ENCODE peak calls at places on chromosomes 12 and 14, in ten cellular contexts. One of them, this sample, is unnamed.

GRCh38 chr14:92460541-92460915 is 53.1 kb upstream of the RIN3 start:
- DNase-seq in C1 segment of cervical spinal cord: no peak
- DNase-seq in ELF-1: no peak
- DNase-seq in ureter: no peak
- DNase-seq in stimulated activated naive CD8-positive, alpha-beta T cell treated with anti-CD3 and anti-CD28 coated beads, Interleukin-15, amount 100 ng/mL, for 72 hours: no peak
- DNase-seq in HCEC 1CT: no peak
- DNase-seq in NCI-H2171 treated with DMSO at 0.1 percent for 48 hours: no peak
- DNase-seq in GOT3: no peak
- DNase-seq in colonic mucosa: no peak
- DNase-seq in GM10248: no peak
- DNase-seq in this sample: no peak

GRCh38 chr12:97960741-97961608 is 498.4 kb downstream of the RMST start:
- DNase-seq in NCI-H2171 treated with DMSO at 0.1 percent for 48 hours: peak; percentile 13
- DNase-seq in C1 segment of cervical spinal cord: no peak
- DNase-seq in GM10248: peak; percentile 20
- DNase-seq in ELF-1: peak; percentile 61
- DNase-seq in GOT3: no peak
- DNase-seq in HCEC 1CT: no peak
- DNase-seq in stimulated activated naive CD8-positive, alpha-beta T cell treated with anti-CD3 and anti-CD28 coated beads, Interleukin-15, amount 100 ng/mL, for 72 hours: no peak
- DNase-seq in colonic mucosa: peak; percentile 21
- DNase-seq in ureter: no peak
- DNase-seq in this sample: peak; percentile 57

GRCh38 chr14:99574099-99574880 is 29.7 kb downstream of the CCDC85C start:
- DNase-seq in NCI-H2171 treated with DMSO at 0.1 percent for 48 hours: peak; percentile 60
- DNase-seq in C1 segment of cervical spinal cord: no peak
- DNase-seq in colonic mucosa: peak; percentile 81
- DNase-seq in stimulated activated naive CD8-positive, alpha-beta T cell treated with anti-CD3 and anti-CD28 coated beads, Interleukin-15, amount 100 ng/mL, for 72 hours: no peak
- DNase-seq in ureter: peak; percentile 78
- DNase-seq in ELF-1: peak; percentile 95
- DNase-seq in GM10248: no peak
- DNase-seq in GOT3: no peak
- DNase-seq in HCEC 1CT: no peak
- DNase-seq in this sample: peak; percentile 56

GRCh38 chr12:88529531-88530488 is 50.5 kb downstream of the KITLG start:
- DNase-seq in colonic mucosa: peak; percentile 33
- DNase-seq in ELF-1: peak; percentile 4
- DNase-seq in C1 segment of cervical spinal cord: no peak
- DNase-seq in GOT3: no peak
- DNase-seq in GM10248: no peak
- DNase-seq in HCEC 1CT: no peak
- DNase-seq in NCI-H2171 treated with DMSO at 0.1 percent for 48 hours: no peak
- DNase-seq in ureter: no peak
- DNase-seq in stimulated activated naive CD8-positive, alpha-beta T cell treated with anti-CD3 and anti-CD28 coated beads, Interleukin-15, amount 100 ng/mL, for 72 hours: no peak
- DNase-seq in this sample: no peak

GRCh38 chr14:64504310-64504896 is at the start of gene ZBTB1:
- DNase-seq in stimulated activated naive CD8-positive, alpha-beta T cell treated with anti-CD3 and anti-CD28 coated beads, Interleukin-15, amount 100 ng/mL, for 72 hours: peak; percentile 94
- DNase-seq in C1 segment of cervical spinal cord: peak; percentile 92
- DNase-seq in GOT3: peak; percentile 55
- DNase-seq in colonic mucosa: peak; percentile 80
- DNase-seq in HCEC 1CT: peak; percentile 78
- DNase-seq in ELF-1: peak; percentile 92
- DNase-seq in NCI-H2171 treated with DMSO at 0.1 percent for 48 hours: peak; percentile 84
- DNase-seq in GM10248: peak; percentile 63
- DNase-seq in ureter: peak; percentile 87
- DNase-seq in this sample: peak; percentile 87

GRCh38 chr14:69475194-69475818 is 9.2 kb upstream of the PLEKHD1 start:
- DNase-seq in NCI-H2171 treated with DMSO at 0.1 percent for 48 hours: peak; percentile 66
- DNase-seq in HCEC 1CT: no peak
- DNase-seq in ELF-1: no peak
- DNase-seq in stimulated activated naive CD8-positive, alpha-beta T cell treated with anti-CD3 and anti-CD28 coated beads, Interleukin-15, amount 100 ng/mL, for 72 hours: no peak
- DNase-seq in GOT3: no peak
- DNase-seq in colonic mucosa: no peak
- DNase-seq in GM10248: peak; percentile 47
- DNase-seq in ureter: no peak
- DNase-seq in C1 segment of cervical spinal cord: no peak
- DNase-seq in this sample: no peak

GRCh38 chr14:106141242-106142220 is 615.1 kb downstream of the TMEM121 start:
- DNase-seq in HCEC 1CT: no peak
- DNase-seq in GM10248: peak; percentile 8
- DNase-seq in ureter: no peak
- DNase-seq in stimulated activated naive CD8-positive, alpha-beta T cell treated with anti-CD3 and anti-CD28 coated beads, Interleukin-15, amount 100 ng/mL, for 72 hours: peak; percentile 42
- DNase-seq in ELF-1: no peak
- DNase-seq in colonic mucosa: no peak
- DNase-seq in GOT3: no peak
- DNase-seq in C1 segment of cervical spinal cord: no peak
- DNase-seq in NCI-H2171 treated with DMSO at 0.1 percent for 48 hours: no peak
- DNase-seq in this sample: no peak

GRCh38 chr14:49930720-49931119 is 37.8 kb downstream of the ARF6 start:
- DNase-seq in HCEC 1CT: no peak
- DNase-seq in GM10248: no peak
- DNase-seq in ELF-1: no peak
- DNase-seq in GOT3: no peak
- DNase-seq in stimulated activated naive CD8-positive, alpha-beta T cell treated with anti-CD3 and anti-CD28 coated beads, Interleukin-15, amount 100 ng/mL, for 72 hours: no peak
- DNase-seq in ureter: no peak
- DNase-seq in NCI-H2171 treated with DMSO at 0.1 percent for 48 hours: no peak
- DNase-seq in C1 segment of cervical spinal cord: no peak
- DNase-seq in colonic mucosa: peak; percentile 9
- DNase-seq in this sample: no peak

GRCh38 chr14:68199465-68200145 is 380.0 kb downstream of the RAD51B start:
- DNase-seq in GM10248: no peak
- DNase-seq in colonic mucosa: no peak
- DNase-seq in stimulated activated naive CD8-positive, alpha-beta T cell treated with anti-CD3 and anti-CD28 coated beads, Interleukin-15, amount 100 ng/mL, for 72 hours: no peak
- DNase-seq in NCI-H2171 treated with DMSO at 0.1 percent for 48 hours: no peak
- DNase-seq in ELF-1: peak; percentile 86
- DNase-seq in ureter: no peak
- DNase-seq in C1 segment of cervical spinal cord: no peak
- DNase-seq in HCEC 1CT: no peak
- DNase-seq in GOT3: no peak
- DNase-seq in this sample: peak; percentile 36

GRCh38 chr14:96267916-96268315 is 11.9 kb downstream of the BDKRB1 start:
- DNase-seq in stimulated activated naive CD8-positive, alpha-beta T cell treated with anti-CD3 and anti-CD28 coated beads, Interleukin-15, amount 100 ng/mL, for 72 hours: no peak
- DNase-seq in NCI-H2171 treated with DMSO at 0.1 percent for 48 hours: no peak
- DNase-seq in C1 segment of cervical spinal cord: no peak
- DNase-seq in GOT3: no peak
- DNase-seq in colonic mucosa: no peak
- DNase-seq in ureter: no peak
- DNase-seq in HCEC 1CT: peak; percentile 34
- DNase-seq in GM10248: no peak
- DNase-seq in ELF-1: no peak
- DNase-seq in this sample: no peak

GRCh38 chr14:72775923-72776554 is 117.9 kb downstream of the DPF3 start:
- DNase-seq in GOT3: no peak
- DNase-seq in NCI-H2171 treated with DMSO at 0.1 percent for 48 hours: no peak
- DNase-seq in ELF-1: no peak
- DNase-seq in ureter: no peak
- DNase-seq in colonic mucosa: peak; percentile 18
- DNase-seq in GM10248: no peak
- DNase-seq in HCEC 1CT: no peak
- DNase-seq in stimulated activated naive CD8-positive, alpha-beta T cell treated with anti-CD3 and anti-CD28 coated beads, Interleukin-15, amount 100 ng/mL, for 72 hours: no peak
- DNase-seq in C1 segment of cervical spinal cord: no peak
- DNase-seq in this sample: no peak

GRCh38 chr14:49687942-49688700 is at the start of gene POLE2:
- DNase-seq in HCEC 1CT: peak; percentile 69
- DNase-seq in ELF-1: peak; percentile 90
- DNase-seq in GOT3: no peak
- DNase-seq in NCI-H2171 treated with DMSO at 0.1 percent for 48 hours: peak; percentile 78
- DNase-seq in colonic mucosa: peak; percentile 78
- DNase-seq in C1 segment of cervical spinal cord: peak; percentile 63
- DNase-seq in GM10248: peak; percentile 89
- DNase-seq in stimulated activated naive CD8-positive, alpha-beta T cell treated with anti-CD3 and anti-CD28 coated beads, Interleukin-15, amount 100 ng/mL, for 72 hours: peak; percentile 82
- DNase-seq in ureter: peak; percentile 67
- DNase-seq in this sample: peak; percentile 87

GRCh38 chr14:74595006-74595735 is 16.9 kb downstream of the LTBP2 start:
- DNase-seq in HCEC 1CT: no peak
- DNase-seq in ELF-1: peak; percentile 30
- DNase-seq in GOT3: no peak
- DNase-seq in C1 segment of cervical spinal cord: no peak
- DNase-seq in NCI-H2171 treated with DMSO at 0.1 percent for 48 hours: no peak
- DNase-seq in GM10248: no peak
- DNase-seq in ureter: no peak
- DNase-seq in colonic mucosa: peak; percentile 60
- DNase-seq in stimulated activated naive CD8-positive, alpha-beta T cell treated with anti-CD3 and anti-CD28 coated beads, Interleukin-15, amount 100 ng/mL, for 72 hours: no peak
- DNase-seq in this sample: no peak

GRCh38 chr14:35326364-35326763 is 34.2 kb downstream of the PSMA6 start:
- DNase-seq in ureter: no peak
- DNase-seq in HCEC 1CT: no peak
- DNase-seq in ELF-1: no peak
- DNase-seq in NCI-H2171 treated with DMSO at 0.1 percent for 48 hours: no peak
- DNase-seq in GOT3: no peak
- DNase-seq in stimulated activated naive CD8-positive, alpha-beta T cell treated with anti-CD3 and anti-CD28 coated beads, Interleukin-15, amount 100 ng/mL, for 72 hours: no peak
- DNase-seq in colonic mucosa: no peak
- DNase-seq in C1 segment of cervical spinal cord: no peak
- DNase-seq in GM10248: no peak
- DNase-seq in this sample: no peak

GRCh38 chr14:100155049-100155621 is 4.3 kb downstream of the DEGS2 start:
- DNase-seq in stimulated activated naive CD8-positive, alpha-beta T cell treated with anti-CD3 and anti-CD28 coated beads, Interleukin-15, amount 100 ng/mL, for 72 hours: peak; percentile 40
- DNase-seq in colonic mucosa: peak; percentile 69
- DNase-seq in GM10248: no peak
- DNase-seq in ELF-1: peak; percentile 91
- DNase-seq in GOT3: no peak
- DNase-seq in NCI-H2171 treated with DMSO at 0.1 percent for 48 hours: peak; percentile 30
- DNase-seq in ureter: no peak
- DNase-seq in C1 segment of cervical spinal cord: no peak
- DNase-seq in HCEC 1CT: no peak
- DNase-seq in this sample: peak; percentile 89

GRCh38 chr12:7937867-7938506 is 2.0 kb upstream of the SLC2A3 start:
- DNase-seq in ELF-1: no peak
- DNase-seq in C1 segment of cervical spinal cord: no peak
- DNase-seq in NCI-H2171 treated with DMSO at 0.1 percent for 48 hours: peak; percentile 93
- DNase-seq in stimulated activated naive CD8-positive, alpha-beta T cell treated with anti-CD3 and anti-CD28 coated beads, Interleukin-15, amount 100 ng/mL, for 72 hours: peak; percentile 43
- DNase-seq in colonic mucosa: no peak
- DNase-seq in GOT3: no peak
- DNase-seq in ureter: no peak
- DNase-seq in HCEC 1CT: peak; percentile 50
- DNase-seq in GM10248: peak; percentile 28
- DNase-seq in this sample: no peak

GRCh38 chr14:71322660-71323250 is 415.5 kb downstream of the PCNX1 start:
- DNase-seq in GOT3: no peak
- DNase-seq in stimulated activated naive CD8-positive, alpha-beta T cell treated with anti-CD3 and anti-CD28 coated beads, Interleukin-15, amount 100 ng/mL, for 72 hours: peak; percentile 14
- DNase-seq in ELF-1: no peak
- DNase-seq in ureter: no peak
- DNase-seq in NCI-H2171 treated with DMSO at 0.1 percent for 48 hours: peak; percentile 25
- DNase-seq in C1 segment of cervical spinal cord: no peak
- DNase-seq in colonic mucosa: no peak
- DNase-seq in HCEC 1CT: peak; percentile 64
- DNase-seq in GM10248: peak; percentile 49
- DNase-seq in this sample: no peak

GRCh38 chr14:74531467-74531866 is 37.9 kb downstream of the ISCA2 start:
- DNase-seq in GM10248: no peak
- DNase-seq in HCEC 1CT: peak; percentile 56
- DNase-seq in ureter: no peak
- DNase-seq in stimulated activated naive CD8-positive, alpha-beta T cell treated with anti-CD3 and anti-CD28 coated beads, Interleukin-15, amount 100 ng/mL, for 72 hours: no peak
- DNase-seq in GOT3: no peak
- DNase-seq in NCI-H2171 treated with DMSO at 0.1 percent for 48 hours: no peak
- DNase-seq in colonic mucosa: peak; percentile 45
- DNase-seq in C1 segment of cervical spinal cord: no peak
- DNase-seq in ELF-1: peak; percentile 84
- DNase-seq in this sample: peak; percentile 77

GRCh38 chr14:104105071-104105821 is 19.7 kb downstream of the ASPG start:
- DNase-seq in GOT3: no peak
- DNase-seq in GM10248: no peak
- DNase-seq in stimulated activated naive CD8-positive, alpha-beta T cell treated with anti-CD3 and anti-CD28 coated beads, Interleukin-15, amount 100 ng/mL, for 72 hours: no peak
- DNase-seq in C1 segment of cervical spinal cord: no peak
- DNase-seq in colonic mucosa: peak; percentile 41
- DNase-seq in HCEC 1CT: no peak
- DNase-seq in NCI-H2171 treated with DMSO at 0.1 percent for 48 hours: no peak
- DNase-seq in ureter: no peak
- DNase-seq in ELF-1: no peak
- DNase-seq in this sample: peak; percentile 8

GRCh38 chr12:50221228-50222008 is 54.2 kb upstream of the CERS5 start:
- DNase-seq in GM10248: no peak
- DNase-seq in ELF-1: no peak
- DNase-seq in HCEC 1CT: peak; percentile 88
- DNase-seq in colonic mucosa: no peak
- DNase-seq in NCI-H2171 treated with DMSO at 0.1 percent for 48 hours: peak; percentile 93
- DNase-seq in ureter: no peak
- DNase-seq in stimulated activated naive CD8-positive, alpha-beta T cell treated with anti-CD3 and anti-CD28 coated beads, Interleukin-15, amount 100 ng/mL, for 72 hours: no peak
- DNase-seq in C1 segment of cervical spinal cord: peak; percentile 8
- DNase-seq in GOT3: no peak
- DNase-seq in this sample: no peak

GRCh38 chr14:54629635-54630360 is 62.9 kb downstream of the SAMD4A start:
- DNase-seq in C1 segment of cervical spinal cord: no peak
- DNase-seq in colonic mucosa: no peak
- DNase-seq in stimulated activated naive CD8-positive, alpha-beta T cell treated with anti-CD3 and anti-CD28 coated beads, Interleukin-15, amount 100 ng/mL, for 72 hours: no peak
- DNase-seq in NCI-H2171 treated with DMSO at 0.1 percent for 48 hours: no peak
- DNase-seq in HCEC 1CT: no peak
- DNase-seq in GM10248: no peak
- DNase-seq in ELF-1: no peak
- DNase-seq in GOT3: no peak
- DNase-seq in ureter: no peak
- DNase-seq in this sample: no peak

GRCh38 chr12:93777249-93777648 is 100.1 kb downstream of the CRADD start:
- DNase-seq in stimulated activated naive CD8-positive, alpha-beta T cell treated with anti-CD3 and anti-CD28 coated beads, Interleukin-15, amount 100 ng/mL, for 72 hours: no peak
- DNase-seq in GOT3: no peak
- DNase-seq in colonic mucosa: no peak
- DNase-seq in ureter: no peak
- DNase-seq in HCEC 1CT: peak; percentile 97
- DNase-seq in GM10248: no peak
- DNase-seq in ELF-1: no peak
- DNase-seq in NCI-H2171 treated with DMSO at 0.1 percent for 48 hours: no peak
- DNase-seq in C1 segment of cervical spinal cord: no peak
- DNase-seq in this sample: no peak

GRCh38 chr12:102811125-102811737 is 105.8 kb downstream of the PAH start:
- DNase-seq in GOT3: no peak
- DNase-seq in C1 segment of cervical spinal cord: no peak
- DNase-seq in ureter: no peak
- DNase-seq in NCI-H2171 treated with DMSO at 0.1 percent for 48 hours: peak; percentile 42
- DNase-seq in GM10248: peak; percentile 25
- DNase-seq in HCEC 1CT: no peak
- DNase-seq in stimulated activated naive CD8-positive, alpha-beta T cell treated with anti-CD3 and anti-CD28 coated beads, Interleukin-15, amount 100 ng/mL, for 72 hours: peak; percentile 11
- DNase-seq in ELF-1: peak; percentile 63
- DNase-seq in colonic mucosa: no peak
- DNase-seq in this sample: peak; percentile 71

GRCh38 chr14:61514006-61514830 is 181.1 kb upstream of the HIF1A start:
- DNase-seq in GOT3: no peak
- DNase-seq in ELF-1: no peak
- DNase-seq in NCI-H2171 treated with DMSO at 0.1 percent for 48 hours: no peak
- DNase-seq in stimulated activated naive CD8-positive, alpha-beta T cell treated with anti-CD3 and anti-CD28 coated beads, Interleukin-15, amount 100 ng/mL, for 72 hours: no peak
- DNase-seq in ureter: no peak
- DNase-seq in colonic mucosa: no peak
- DNase-seq in HCEC 1CT: no peak
- DNase-seq in GM10248: no peak
- DNase-seq in C1 segment of cervical spinal cord: no peak
- DNase-seq in this sample: no peak

GRCh38 chr14:21840765-21841164 is 167.1 kb upstream of the OR4E1 start:
- DNase-seq in ELF-1: no peak
- DNase-seq in stimulated activated naive CD8-positive, alpha-beta T cell treated with anti-CD3 and anti-CD28 coated beads, Interleukin-15, amount 100 ng/mL, for 72 hours: no peak
- DNase-seq in NCI-H2171 treated with DMSO at 0.1 percent for 48 hours: no peak
- DNase-seq in GM10248: no peak
- DNase-seq in GOT3: no peak
- DNase-seq in colonic mucosa: no peak
- DNase-seq in C1 segment of cervical spinal cord: no peak
- DNase-seq in ureter: no peak
- DNase-seq in HCEC 1CT: peak; percentile 2
- DNase-seq in this sample: no peak

GRCh38 chr14:95313246-95313645 is 6.5 kb downstream of the CLMN start:
- DNase-seq in NCI-H2171 treated with DMSO at 0.1 percent for 48 hours: no peak
- DNase-seq in C1 segment of cervical spinal cord: no peak
- DNase-seq in GOT3: no peak
- DNase-seq in stimulated activated naive CD8-positive, alpha-beta T cell treated with anti-CD3 and anti-CD28 coated beads, Interleukin-15, amount 100 ng/mL, for 72 hours: no peak
- DNase-seq in ureter: no peak
- DNase-seq in HCEC 1CT: no peak
- DNase-seq in colonic mucosa: no peak
- DNase-seq in ELF-1: no peak
- DNase-seq in GM10248: no peak
- DNase-seq in this sample: no peak

GRCh38 chr12:66693901-66694513 is 15.1 kb upstream of the GRIP1 start:
- DNase-seq in GM10248: peak; percentile 43
- DNase-seq in ureter: peak; percentile 44
- DNase-seq in C1 segment of cervical spinal cord: peak; percentile 16
- DNase-seq in colonic mucosa: peak; percentile 24
- DNase-seq in stimulated activated naive CD8-positive, alpha-beta T cell treated with anti-CD3 and anti-CD28 coated beads, Interleukin-15, amount 100 ng/mL, for 72 hours: peak; percentile 11
- DNase-seq in ELF-1: peak; percentile 10
- DNase-seq in HCEC 1CT: peak; percentile 65
- DNase-seq in GOT3: no peak
- DNase-seq in NCI-H2171 treated with DMSO at 0.1 percent for 48 hours: peak; percentile 75
- DNase-seq in this sample: no peak

GRCh38 chr12:107441906-107442305 is 243.7 kb upstream of the PWP1 start:
- DNase-seq in colonic mucosa: no peak
- DNase-seq in ELF-1: no peak
- DNase-seq in HCEC 1CT: no peak
- DNase-seq in GOT3: no peak
- DNase-seq in NCI-H2171 treated with DMSO at 0.1 percent for 48 hours: no peak
- DNase-seq in C1 segment of cervical spinal cord: no peak
- DNase-seq in GM10248: no peak
- DNase-seq in stimulated activated naive CD8-positive, alpha-beta T cell treated with anti-CD3 and anti-CD28 coated beads, Interleukin-15, amount 100 ng/mL, for 72 hours: no peak
- DNase-seq in ureter: no peak
- DNase-seq in this sample: no peak

This sample was measured in WTC11.